ENCODE peak calls at places on chromosomes 1 and 21, in five cellular contexts. One of them, this sample, is unnamed. For H3K4me1, the result is how much of the 10 kb centered on the place peaks cover.

GRCh38 chr1:45490121-45490622 is 791 bp downstream of the TESK2 start:
- DNase-seq in mammary epithelial cell: peak
- DNase-seq in fibroblast of lung: peak
- DNase-seq in ovary: no peak
- DNase-seq in hepatocyte: no peak
- DNase-seq in this sample: no peak

GRCh38 chr1:244957525-244957924 is 93.2 kb upstream of the HNRNPU start:
- DNase-seq in ovary: no peak
- DNase-seq in fibroblast of lung: no peak
- DNase-seq in mammary epithelial cell: no peak
- DNase-seq in hepatocyte: no peak
- DNase-seq in this sample: no peak

GRCh38 chr1:15975358-15975804 is 520 bp downstream of the ZBTB17 start:
- DNase-seq in fibroblast of lung: peak
- DNase-seq in ovary: no peak
- DNase-seq in hepatocyte: peak
- DNase-seq in mammary epithelial cell: peak
- DNase-seq in this sample: peak

GRCh38 chr1:245915406-245915805 is 591.7 kb downstream of the SMYD3 start:
- DNase-seq in hepatocyte: no peak
- DNase-seq in fibroblast of lung: no peak
- DNase-seq in ovary: no peak
- DNase-seq in mammary epithelial cell: no peak
- DNase-seq in this sample: no peak

GRCh38 chr1:62437273-62437945 is 560 bp downstream of the USP1 start:
- DNase-seq in mammary epithelial cell: no peak
- DNase-seq in hepatocyte: peak
- DNase-seq in fibroblast of lung: peak
- DNase-seq in ovary: no peak
- DNase-seq in this sample: peak

GRCh38 chr1:248380854-248381253 is 5.3 kb downstream of the OR2T6 start:
- DNase-seq in mammary epithelial cell: no peak
- DNase-seq in hepatocyte: no peak
- DNase-seq in ovary: no peak
- DNase-seq in fibroblast of lung: no peak
- DNase-seq in this sample: no peak

GRCh38 chr1:185155600-185156320 is 993 bp downstream of the TRMT1L start:
- DNase-seq in ovary: no peak
- DNase-seq in fibroblast of lung: peak
- DNase-seq in mammary epithelial cell: peak
- DNase-seq in hepatocyte: peak
- DNase-seq in this sample: no peak

GRCh38 chr1:201145816-201146215 is 8.5 kb downstream of the TMEM9 start:
- DNase-seq in hepatocyte: no peak
- DNase-seq in ovary: no peak
- DNase-seq in mammary epithelial cell: no peak
- DNase-seq in fibroblast of lung: no peak
- DNase-seq in this sample: no peak

GRCh38 chr1:235329139-235329808 is 904 bp downstream of the GGPS1 start:
- DNase-seq in fibroblast of lung: no peak
- DNase-seq in ovary: peak
- DNase-seq in hepatocyte: peak
- DNase-seq in mammary epithelial cell: no peak
- DNase-seq in this sample: peak

DNA sequence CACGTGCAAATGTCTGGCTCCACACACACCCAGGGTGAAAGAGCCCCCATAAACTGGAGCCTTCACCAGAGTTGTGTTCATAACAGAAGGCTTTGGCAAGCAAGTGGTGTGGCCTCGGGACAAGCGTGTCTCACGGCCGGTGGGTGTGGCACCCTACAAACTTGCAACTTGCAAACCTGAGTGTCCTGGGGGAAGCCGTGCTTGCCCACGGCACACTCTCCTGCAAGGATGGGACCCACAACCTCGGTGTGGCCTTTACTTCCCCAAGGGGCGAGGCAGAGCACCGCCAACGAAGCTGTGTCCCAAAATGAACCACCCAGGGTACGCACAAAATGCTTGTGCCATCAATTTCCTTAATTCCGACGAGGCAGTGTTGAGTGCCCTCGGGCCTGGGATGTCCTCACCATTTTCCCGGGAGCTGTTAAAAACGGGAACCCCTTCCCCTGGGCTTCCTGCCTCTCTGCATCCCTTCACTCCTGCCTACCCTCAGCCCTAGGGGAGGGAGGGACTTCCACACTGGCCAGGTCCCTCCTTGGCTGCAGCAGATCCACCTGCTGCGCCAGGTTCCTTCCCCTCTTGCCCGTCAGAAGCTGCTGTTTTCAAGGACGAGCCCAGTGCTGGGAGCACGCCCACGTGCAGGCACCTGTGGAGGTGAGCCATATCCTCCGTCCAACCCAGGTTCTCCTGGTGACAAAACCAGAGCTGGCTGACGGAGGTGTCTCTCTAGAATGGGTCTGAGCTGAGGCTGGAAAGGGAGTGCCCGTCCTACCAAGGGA is 111.4 kb downstream of the NPHP4 start:
- DNase-seq in hepatocyte: no peak
- DNase-seq in ovary: no peak
- DNase-seq in mammary epithelial cell: no peak
- DNase-seq in fibroblast of lung: no peak
- DNase-seq in this sample: no peak
- H3K27ac ChIP-seq in hepatocyte: no peak
- H3K27ac ChIP-seq in ovary: no peak
- H3K27ac ChIP-seq in mammary epithelial cell: no peak
- H3K27ac ChIP-seq in fibroblast of lung: no peak
- H3K27ac ChIP-seq in this sample: no peak

DNA sequence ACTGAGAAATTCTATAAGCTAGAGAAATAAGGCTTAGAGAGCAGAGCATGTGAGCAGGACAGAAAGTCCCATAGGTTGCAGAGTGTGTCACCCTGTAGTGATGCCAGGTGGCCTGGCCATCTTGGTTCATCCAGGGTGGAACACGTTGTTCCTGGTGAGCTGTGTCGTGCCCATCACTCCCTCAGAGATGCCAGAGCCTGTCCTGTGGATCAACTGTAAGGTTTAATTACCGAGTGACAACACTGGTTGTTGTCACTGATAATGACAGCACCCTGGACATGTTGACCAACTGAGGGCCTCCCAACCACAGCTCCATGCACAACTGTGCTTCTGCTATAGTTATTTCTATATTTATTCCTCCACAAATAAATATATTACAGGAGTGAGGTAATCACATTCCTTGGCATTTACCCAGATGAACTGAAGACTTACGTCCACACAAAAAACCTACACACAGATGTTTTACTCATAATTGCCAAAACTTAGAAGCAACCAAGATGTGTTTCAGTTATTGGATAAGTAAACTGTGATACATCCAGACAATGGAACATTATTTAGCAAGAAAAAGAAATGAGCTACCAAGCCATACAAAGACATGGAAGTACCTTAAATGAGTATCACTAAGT is 6.2 kb downstream of the C1orf198 start:
- DNase-seq in mammary epithelial cell: no peak
- DNase-seq in ovary: no peak
- DNase-seq in fibroblast of lung: peak
- DNase-seq in hepatocyte: no peak
- DNase-seq in this sample: no peak
- H3K4me1 ChIP-seq in mammary epithelial cell: under half
- H3K4me1 ChIP-seq in ovary: half or more
- H3K4me1 ChIP-seq in fibroblast of lung: under half
- H3K4me1 ChIP-seq in hepatocyte: under half
- H3K4me1 ChIP-seq in this sample: under half

DNA sequence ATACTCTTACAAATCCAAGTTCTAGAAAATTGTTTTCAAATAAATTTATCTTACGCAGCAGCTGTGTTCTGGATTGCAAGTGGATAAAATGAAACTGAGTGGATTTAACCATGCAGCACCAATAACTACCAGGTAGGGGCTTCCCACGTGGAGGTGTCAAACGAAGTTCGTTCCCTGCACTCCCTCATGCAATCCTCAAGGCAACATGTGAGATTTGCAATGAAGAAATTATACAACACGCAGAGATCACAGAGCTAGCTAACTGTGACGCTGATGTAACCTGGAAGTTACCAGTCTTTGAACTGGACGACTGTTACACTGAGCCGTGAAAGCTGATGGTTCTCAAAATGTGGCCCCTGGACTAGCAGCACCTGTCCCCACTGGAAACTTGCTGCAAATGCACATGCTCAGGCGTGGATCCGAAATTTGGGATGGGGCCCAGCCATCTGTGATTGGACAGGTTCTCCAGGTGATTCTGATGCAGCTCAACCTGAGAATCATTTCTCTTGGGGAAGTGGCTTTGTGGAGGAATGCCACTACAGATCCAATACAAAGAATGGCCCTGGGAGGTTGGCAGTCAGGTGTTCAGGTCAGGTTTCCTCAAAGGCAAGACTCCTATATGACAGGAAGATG is 36.3 kb downstream of the RSPH1 start:
- DNase-seq in mammary epithelial cell: no peak
- DNase-seq in hepatocyte: no peak
- DNase-seq in fibroblast of lung: no peak
- DNase-seq in ovary: no peak
- DNase-seq in this sample: no peak
- H3K27ac ChIP-seq in mammary epithelial cell: no peak
- H3K27ac ChIP-seq in hepatocyte: peak
- H3K27ac ChIP-seq in fibroblast of lung: no peak
- H3K27ac ChIP-seq in ovary: no peak
- H3K27ac ChIP-seq in this sample: no peak

DNA sequence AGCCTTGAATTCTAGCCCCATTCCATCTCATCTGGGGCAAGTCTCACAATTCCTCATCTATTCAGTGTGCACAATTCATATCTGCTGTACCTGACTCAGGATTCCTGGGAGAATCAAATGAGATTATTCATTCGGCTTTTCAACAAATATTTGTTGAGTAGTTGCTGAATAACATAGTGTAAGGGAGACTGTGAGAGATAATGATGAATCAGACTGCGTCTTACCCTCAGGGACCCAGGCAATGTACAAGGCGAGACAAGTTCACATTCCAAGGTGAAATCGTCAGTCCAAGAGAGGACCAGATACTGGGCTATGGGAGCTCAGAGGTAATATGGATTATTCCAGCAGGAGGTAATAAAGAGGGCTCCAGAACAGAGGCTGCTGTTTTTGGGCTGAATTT is 67.8 kb upstream of the SMYD2 start:
- DNase-seq in hepatocyte: no peak
- DNase-seq in mammary epithelial cell: peak
- DNase-seq in fibroblast of lung: no peak
- DNase-seq in ovary: no peak
- DNase-seq in this sample: no peak
- H3K4me1 ChIP-seq in hepatocyte: under half
- H3K4me1 ChIP-seq in mammary epithelial cell: half or more
- H3K4me1 ChIP-seq in fibroblast of lung: under half
- H3K4me1 ChIP-seq in ovary: under half
- H3K4me1 ChIP-seq in this sample: under half

DNA sequence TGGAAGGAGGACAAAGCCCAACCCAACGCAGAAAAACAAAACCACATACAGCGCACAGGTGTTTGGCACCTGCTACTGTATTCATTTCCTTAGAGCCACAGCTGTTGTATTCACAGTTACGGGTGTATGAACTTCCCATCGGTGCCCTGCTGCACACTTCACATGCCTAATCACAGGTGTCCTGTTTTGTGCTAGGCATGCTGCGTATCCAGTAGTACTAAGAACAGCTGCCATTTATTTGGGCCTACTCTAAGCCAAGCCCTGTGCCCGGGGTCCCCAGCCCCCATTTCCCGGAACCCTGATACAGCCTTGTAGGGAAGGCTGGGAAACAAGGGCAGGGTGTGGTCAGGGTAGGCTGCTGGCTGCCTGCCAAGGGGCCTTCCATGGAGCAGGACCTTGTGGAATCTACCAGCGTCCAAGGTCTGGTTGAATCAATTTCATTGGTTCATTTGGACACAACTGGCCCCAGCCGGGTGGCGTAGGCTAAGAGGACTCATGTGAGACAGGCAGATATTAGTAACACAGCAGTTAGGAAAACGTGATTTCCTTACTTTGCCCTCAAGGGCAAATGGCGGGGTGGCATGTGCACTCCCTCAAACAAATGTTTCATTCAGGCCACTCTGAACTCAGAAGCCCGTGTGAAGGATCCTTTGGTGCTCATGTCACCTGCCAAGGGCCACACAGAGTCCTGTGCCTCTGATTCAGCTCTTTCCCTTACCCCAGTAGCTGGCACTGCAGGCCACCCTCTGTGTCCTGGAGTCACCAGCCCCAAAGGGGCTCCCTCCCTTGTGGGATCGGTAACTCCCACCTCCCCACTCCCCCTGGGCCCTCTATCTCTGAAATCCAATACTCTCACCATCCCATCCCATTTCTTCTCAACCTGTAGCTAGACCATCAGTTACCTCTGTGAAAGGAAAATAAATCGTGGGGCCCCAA is 986 bp upstream of the RNF186 start:
- DNase-seq in mammary epithelial cell: no peak
- DNase-seq in fibroblast of lung: no peak
- DNase-seq in hepatocyte: peak
- DNase-seq in ovary: no peak
- DNase-seq in this sample: peak
- H3K27ac ChIP-seq in mammary epithelial cell: no peak
- H3K27ac ChIP-seq in fibroblast of lung: no peak
- H3K27ac ChIP-seq in hepatocyte: peak
- H3K27ac ChIP-seq in ovary: no peak
- H3K27ac ChIP-seq in this sample: peak

GRCh38 chr1:158028956-158029355 is 35.5 kb downstream of the KIRREL1 start:
- DNase-seq in fibroblast of lung: no peak
- DNase-seq in mammary epithelial cell: peak
- DNase-seq in hepatocyte: no peak
- DNase-seq in ovary: no peak
- DNase-seq in this sample: no peak

GRCh38 chr1:158024737-158025136 is 31.3 kb downstream of the KIRREL1 start:
- DNase-seq in fibroblast of lung: no peak
- DNase-seq in hepatocyte: no peak
- DNase-seq in mammary epithelial cell: no peak
- DNase-seq in ovary: no peak
- DNase-seq in this sample: no peak

GRCh38 chr1:158027485-158027884 is 34.0 kb downstream of the KIRREL1 start:
- DNase-seq in hepatocyte: no peak
- DNase-seq in mammary epithelial cell: no peak
- DNase-seq in fibroblast of lung: no peak
- DNase-seq in ovary: no peak
- DNase-seq in this sample: no peak

GRCh38 chr1:158025576-158026230 is 32.3 kb downstream of the KIRREL1 start:
- DNase-seq in fibroblast of lung: no peak
- DNase-seq in ovary: no peak
- DNase-seq in hepatocyte: no peak
- DNase-seq in mammary epithelial cell: no peak
- DNase-seq in this sample: no peak

GRCh38 chr1:158026641-158027040 is 33.2 kb downstream of the KIRREL1 start:
- DNase-seq in hepatocyte: no peak
- DNase-seq in fibroblast of lung: no peak
- DNase-seq in ovary: no peak
- DNase-seq in mammary epithelial cell: no peak
- DNase-seq in this sample: peak
- H3K4me1 ChIP-seq in hepatocyte: under half
- H3K4me1 ChIP-seq in fibroblast of lung: under half
- H3K4me1 ChIP-seq in ovary: under half
- H3K4me1 ChIP-seq in mammary epithelial cell: half or more
- H3K4me1 ChIP-seq in this sample: under half